ENCODE peak calls at places on chromosomes 1 and 21, in nine cellular contexts. B, C, E, K, S, Z, I, Y and P are unnamed samples.

GRCh38 chr1:84776639-84777038 is 86.4 kb upstream of the SSX2IP start:
- DNase-seq in B (no peak), C (no peak), E (no peak), K (no peak), S (no peak), Z (no peak), I (no peak), Y (no peak), P (no peak)

GRCh38 chr1:200154069-200154767 is 126.7 kb downstream of the NR5A2 start:
- DNase-seq in B (peak; percentile 90), C (no peak), E (no peak), K (no peak), S (no peak), Z (no peak), I (peak; percentile 88), Y (peak; percentile 84), P (no peak)

GRCh38 chr1:113515498-113515897 is 125.2 kb downstream of the MAGI3 start:
- DNase-seq in B (no peak), C (no peak), E (no peak), K (no peak), S (no peak), Z (no peak), I (no peak), Y (no peak), P (no peak)

GRCh38 chr1:169890761-169891538 is 2.7 kb downstream of the SCYL3 start:
- DNase-seq in B (no peak), C (peak; percentile 26), E (peak; percentile 16), K (no peak), S (no peak), Z (no peak), I (peak; percentile 51), Y (no peak), P (no peak)

GRCh38 chr1:176604461-176604860 is 141.5 kb downstream of the PAPPA2 start:
- DNase-seq in B (no peak), C (no peak), E (no peak), K (no peak), S (no peak), Z (no peak), I (no peak), Y (no peak), P (no peak)

GRCh38 chr1:230891413-230891812 is 23.1 kb upstream of the C1orf198 start:
- DNase-seq in B (no peak), C (no peak), E (no peak), K (no peak), S (no peak), Z (no peak), I (no peak), Y (no peak), P (no peak)

GRCh38 chr1:178931843-178932551 is 61.1 kb upstream of the ANGPTL1 start:
- DNase-seq in B (no peak), C (no peak), E (no peak), K (no peak), S (no peak), Z (no peak), I (no peak), Y (peak; percentile 72), P (no peak)

GRCh38 chr21:15651172-15651571 is 78.6 kb upstream of the USP25 start:
- DNase-seq in B (no peak), C (no peak), E (no peak), K (no peak), S (no peak), Z (no peak), I (no peak), Y (no peak), P (no peak)

GRCh38 chr1:211236633-211237321 is 22.4 kb upstream of the RCOR3 start:
- DNase-seq in B (no peak), C (no peak), E (no peak), K (no peak), S (no peak), Z (no peak), I (no peak), Y (no peak), P (no peak)

GRCh38 chr1:25797939-25798338 is 2.1 kb upstream of the SELENON start:
- DNase-seq in B (peak; percentile 81), C (peak; percentile 53), E (peak; percentile 83), K (peak; percentile 48), S (no peak), Z (peak; percentile 13), I (no peak), Y (peak; percentile 60), P (no peak)

GRCh38 chr1:101278238-101278637 is 41.4 kb downstream of the S1PR1 start:
- DNase-seq in B (no peak), C (no peak), E (no peak), K (no peak), S (no peak), Z (no peak), I (no peak), Y (no peak), P (no peak)

GRCh38 chr1:34970220-34970735 is 14.9 kb downstream of the TMEM35B start:
- DNase-seq in B (no peak), C (no peak), E (peak; percentile 27), K (no peak), S (no peak), Z (no peak), I (no peak), Y (no peak), P (no peak)

GRCh38 chr1:15446212-15446611 is 8.0 kb downstream of the CTRC start:
- DNase-seq in B (no peak), C (no peak), E (no peak), K (no peak), S (no peak), Z (no peak), I (no peak), Y (no peak), P (no peak)
- TF ChIP-seq REST in B (no peak), C (no peak), E (no peak), K (no peak), S (no peak), Z (no peak), I (no peak), Y (no peak), P (no peak)

GRCh38 chr1:6995789-6996188 is 210.5 kb downstream of the CAMTA1 start:
- DNase-seq in B (no peak), C (no peak), E (no peak), K (no peak), S (no peak), Z (no peak), I (no peak), Y (no peak), P (no peak)

GRCh38 chr1:6996371-6996770 is 211.1 kb downstream of the CAMTA1 start:
- DNase-seq in B (no peak), C (no peak), E (no peak), K (no peak), S (no peak), Z (no peak), I (peak; percentile 23), Y (no peak), P (no peak)

GRCh38 chr1:7000720-7001119 is 215.5 kb downstream of the CAMTA1 start:
- DNase-seq in B (no peak), C (no peak), E (no peak), K (no peak), S (no peak), Z (no peak), I (peak; percentile 20), Y (no peak), P (no peak)

GRCh38 chr1:6999826-7000225 is 214.6 kb downstream of the CAMTA1 start:
- DNase-seq in B (no peak), C (no peak), E (no peak), K (no peak), S (no peak), Z (no peak), I (no peak), Y (no peak), P (no peak)

DNA sequence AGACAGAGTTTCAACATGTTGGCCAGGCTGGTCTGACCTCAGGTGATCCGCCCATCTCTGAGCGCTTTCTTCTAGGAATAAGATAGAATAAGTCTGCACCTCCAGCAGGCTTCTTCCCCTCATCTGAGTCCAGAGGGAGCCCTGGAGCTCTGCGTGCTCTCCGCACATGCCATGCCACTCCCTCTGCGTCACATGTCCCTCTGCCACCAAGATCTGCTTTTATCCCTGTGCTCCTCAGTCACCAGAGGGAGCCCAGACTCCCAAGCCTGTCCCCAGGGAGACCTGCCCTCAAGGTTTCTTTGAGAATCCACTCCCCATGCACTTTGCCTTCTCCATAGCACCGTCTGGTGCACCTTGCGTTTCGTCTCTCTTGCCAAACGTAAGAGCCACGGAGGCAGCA is 213.0 kb downstream of the CAMTA1 start:
- DNase-seq in B (peak; percentile 30), C (peak; percentile 56), E (peak; percentile 72), K (peak; percentile 39), S (no peak), Z (peak; percentile 30), I (no peak), Y (no peak), P (peak; percentile 86)
- TF ChIP-seq REST in B (no peak), C (no peak), E (no peak), K (no peak), S (no peak), Z (no peak), I (no peak), Y (no peak), P (no peak)

GRCh38 chr1:2612591-2613365 is 20.0 kb downstream of the MMEL1 start:
- DNase-seq in B (no peak), C (no peak), E (no peak), K (no peak), S (no peak), Z (no peak), I (no peak), Y (no peak), P (no peak)

GRCh38 chr1:2609271-2610035 is 22.9 kb downstream of the PRXL2B start:
- DNase-seq in B (no peak), C (no peak), E (no peak), K (peak; percentile 30), S (no peak), Z (no peak), I (no peak), Y (no peak), P (no peak)

GRCh38 chr1:2610036-2610720 is 22.6 kb downstream of the MMEL1 start:
- DNase-seq in B (no peak), C (no peak), E (no peak), K (peak; percentile 73), S (no peak), Z (no peak), I (no peak), Y (no peak), P (no peak)

GRCh38 chr1:2611621-2612437 is 21.0 kb downstream of the MMEL1 start:
- DNase-seq in B (no peak), C (no peak), E (no peak), K (no peak), S (no peak), Z (no peak), I (no peak), Y (no peak), P (no peak)

GRCh38 chr1:2611034-2611501 is 21.7 kb downstream of the MMEL1 start:
- DNase-seq in B (peak; percentile 94), C (no peak), E (peak; percentile 90), K (peak; percentile 93), S (no peak), Z (no peak), I (no peak), Y (no peak), P (peak; percentile 62)
- TF ChIP-seq REST in B (no peak), C (no peak), E (no peak), K (no peak), S (no peak), Z (no peak), I (no peak), Y (no peak), P (no peak)

DNA sequence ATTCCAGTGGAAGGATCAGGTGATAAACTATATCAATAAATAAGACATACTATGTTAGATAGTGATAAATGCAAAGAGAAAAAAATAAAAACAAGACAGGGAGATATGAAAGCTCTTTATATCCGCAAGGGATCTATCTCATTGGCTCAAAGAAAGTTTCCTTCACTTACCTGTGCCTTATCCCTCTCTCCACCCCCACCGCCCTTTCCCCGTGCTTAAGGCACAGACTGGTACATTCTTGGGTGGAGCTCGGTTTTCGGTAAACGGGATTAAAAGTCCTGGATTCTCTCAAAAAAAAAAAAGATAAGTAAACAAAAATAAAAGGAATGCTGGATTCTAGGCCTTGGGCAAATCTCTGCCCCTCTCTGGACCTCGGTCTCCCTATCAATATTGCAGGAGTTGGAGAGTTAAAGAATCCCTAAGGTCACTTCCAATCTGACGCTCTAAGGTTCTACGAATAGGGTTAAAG is 593 bp upstream of the DNAJC16 start:
- DNase-seq in B (no peak), C (no peak), E (peak; percentile 45), K (no peak), S (no peak), Z (no peak), I (no peak), Y (no peak), P (no peak)
- TF ChIP-seq REST in B (no peak), C (no peak), E (no peak), K (no peak), S (no peak), Z (no peak), I (no peak), Y (no peak), P (no peak)